ENCODE peak calls at places on chromosomes 4 and X, in five cellular contexts. B is hepatocyte, X is HFF-Myc, J is mammary epithelial cell, M is heart left ventricle. W is an unnamed sample.

GRCh38 chr4:24003926-24004325 is 114.1 kb upstream of the PPARGC1A start:
- DNase-seq in B (no peak), J (no peak), M (no peak), X (no peak), W (no peak)

GRCh38 chr4:100450449-100450848 is 67.4 kb downstream of the EMCN start:
- DNase-seq in B (no peak), M (no peak), J (peak; percentile 59), X (no peak), W (no peak)

GRCh38 chr4:177446571-177446970 is 4.3 kb upstream of the AGA start:
- DNase-seq in J (no peak), B (no peak), X (no peak), M (no peak), W (no peak)

GRCh38 chr4:153222790-153223417 is 18.7 kb downstream of the TRIM2 start:
- DNase-seq in B (peak; percentile 77), X (no peak), M (peak; percentile 53), J (peak; percentile 41), W (peak; percentile 35)

GRCh38 chr4:79042079-79042674 is 102.9 kb upstream of the PAQR3 start:
- DNase-seq in M (no peak), X (peak; percentile 4), J (peak; percentile 2), B (peak; percentile 42), W (peak; percentile 9)

GRCh38 chrX:22389544-22390243 is 117.0 kb downstream of the CBLL2 start:
- DNase-seq in B (no peak), X (no peak), M (no peak), J (peak; percentile 85), W (no peak)

GRCh38 chrX:45138525-45138924 is 62.2 kb downstream of the DIPK2B start:
- DNase-seq in J (no peak), M (no peak), B (no peak), X (no peak), W (no peak)

GRCh38 chr4:89434364-89434988 is 126.9 kb upstream of the GPRIN3 start:
- DNase-seq in X (no peak), J (peak; percentile 24), B (peak; percentile 34), M (no peak), W (no peak)

GRCh38 chr4:6724461-6725111 is 8.6 kb downstream of the BLOC1S4 start:
- DNase-seq in J (no peak), M (no peak), X (no peak), B (no peak), W (no peak)

GRCh38 chr4:106587558-106587957 is 219.0 kb upstream of the GIMD1 start:
- DNase-seq in B (peak; percentile 31), X (peak; percentile 74), M (no peak), J (peak; percentile 82), W (no peak)

GRCh38 chr4:135236035-135236434 is 1034.4 kb upstream of the PABPC4L start:
- DNase-seq in J (no peak), M (no peak), X (no peak), B (no peak), W (no peak)

GRCh38 chrX:23945206-23945605 is 37.4 kb downstream of the CXorf58 start:
- DNase-seq in X (no peak), B (no peak), J (no peak), M (no peak), W (no peak)

GRCh38 chr4:7002336-7002735 is 40.8 kb upstream of the TADA2B start:
- DNase-seq in M (no peak), B (no peak), J (peak; percentile 10), X (no peak), W (no peak)

GRCh38 chr4:23337292-23337691 is 552.6 kb downstream of the PPARGC1A start:
- DNase-seq in B (peak; percentile 19), X (no peak), J (no peak), M (no peak), W (peak; percentile 6)

GRCh38 chrX:34875204-34875603 is 67.4 kb upstream of the FAM47B start:
- DNase-seq in J (peak; percentile 73), X (peak; percentile 6), M (no peak), B (no peak), W (peak; percentile 2)

GRCh38 chrX:9676311-9676710 is 89.3 kb downstream of the GPR143 start:
- DNase-seq in X (peak; percentile 58), J (no peak), B (no peak), M (no peak), W (no peak)

GRCh38 chr4:104064650-104065577 is 345.1 kb upstream of the TACR3 start:
- DNase-seq in B (peak; percentile 81), J (peak; percentile 20), X (no peak), M (peak; percentile 16), W (peak; percentile 53)

GRCh38 chr4:106421441-106422296 is 53.1 kb upstream of the GIMD1 start:
- DNase-seq in B (peak; percentile 40), M (no peak), X (no peak), J (peak; percentile 24), W (no peak)

GRCh38 chr4:6633091-6633906 is 7.2 kb upstream of the MRFAP1 start:
- DNase-seq in X (no peak), J (no peak), B (no peak), M (no peak), W (no peak)

GRCh38 chr4:174318829-174319764 is 35.4 kb downstream of the CEP44 start:
- DNase-seq in X (no peak), J (peak; percentile 27), M (no peak), B (peak; percentile 32), W (no peak)

GRCh38 chr4:70705856-70706461 is 15.8 kb upstream of the RUFY3 start:
- DNase-seq in M (no peak), J (no peak), X (no peak), B (no peak), W (no peak)

GRCh38 chr4:7867191-7867590 is 72.5 kb downstream of the AFAP1 start:
- DNase-seq in X (no peak), B (no peak), M (no peak), J (no peak), W (no peak)

GRCh38 chr4:98733601-98734000 is 75.2 kb upstream of the TSPAN5 start:
- DNase-seq in B (no peak), X (no peak), J (no peak), M (no peak), W (no peak)

GRCh38 chrX:131741103-131741581 is 197.3 kb downstream of the OR13H1 start:
- DNase-seq in J (peak; percentile 79), X (no peak), M (no peak), B (no peak), W (no peak)

GRCh38 chrX:67684136-67684535 is 140.3 kb downstream of the AR start:
- DNase-seq in J (no peak), X (no peak), B (no peak), M (no peak), W (no peak)

GRCh38 chrX:53538781-53539180 is 104.6 kb upstream of the HSD17B10 start:
- DNase-seq in B (no peak), J (no peak), M (no peak), X (no peak), W (no peak)

GRCh38 chrX:72306085-72306801 is 529 bp upstream of the CITED1 start:
- DNase-seq in X (no peak), B (no peak), J (no peak), M (no peak), W (peak; percentile 12)

DNA sequence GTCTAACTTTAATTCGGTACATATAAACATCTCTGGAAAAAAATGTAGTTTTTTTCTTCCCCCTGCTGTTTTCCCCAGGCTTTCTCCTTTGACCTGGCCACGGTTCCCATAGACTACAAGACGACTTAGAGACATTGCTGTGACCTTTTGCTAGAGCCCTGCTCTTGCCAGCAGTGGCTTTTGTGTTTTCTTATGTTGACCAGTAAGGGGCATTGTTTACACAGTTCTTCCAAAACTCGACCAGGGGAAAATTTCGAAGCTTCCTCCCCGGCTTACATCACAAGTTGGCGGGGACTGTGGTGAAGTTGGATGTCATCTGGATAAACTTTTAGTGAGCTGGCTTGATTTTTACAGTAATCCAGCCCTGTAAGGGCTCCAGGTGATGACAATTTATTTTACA is 9.3 kb downstream of the CCDC160 start:
- DNase-seq in X (no peak), M (no peak), J (no peak), B (no peak), W (no peak)
- TF ChIP-seq CTCF in X (no peak), M (no peak), J (no peak), B (no peak), W (no peak)

GRCh38 chrX:15808254-15808653 is 18.0 kb downstream of the ZRSR2 start:
- DNase-seq in X (no peak), J (no peak), M (no peak), B (no peak), W (no peak)

DNA sequence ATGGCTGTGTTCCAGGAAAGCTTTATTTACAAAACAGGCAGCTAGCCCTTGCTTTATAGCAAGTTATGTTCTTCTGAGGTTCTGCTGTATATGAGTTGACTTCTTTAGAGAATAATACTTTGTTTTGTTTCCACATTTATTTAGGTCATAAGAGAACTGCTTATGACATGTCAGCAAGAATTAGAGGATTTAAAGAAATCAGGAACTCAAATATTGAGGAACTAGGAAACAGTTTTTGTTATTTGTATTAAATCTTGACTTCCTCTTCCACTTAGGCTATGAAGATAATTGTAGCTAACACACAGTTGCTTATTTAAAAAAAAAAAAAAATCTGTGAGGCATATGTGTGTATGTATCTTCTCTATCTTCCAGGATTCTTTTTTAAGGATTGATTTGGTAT is 14.3 kb downstream of the ZRSR2 start:
- DNase-seq in X (no peak), J (no peak), B (no peak), M (no peak), W (no peak)
- TF ChIP-seq CTCF in X (no peak), J (no peak), B (no peak), M (no peak), W (no peak)

DNA sequence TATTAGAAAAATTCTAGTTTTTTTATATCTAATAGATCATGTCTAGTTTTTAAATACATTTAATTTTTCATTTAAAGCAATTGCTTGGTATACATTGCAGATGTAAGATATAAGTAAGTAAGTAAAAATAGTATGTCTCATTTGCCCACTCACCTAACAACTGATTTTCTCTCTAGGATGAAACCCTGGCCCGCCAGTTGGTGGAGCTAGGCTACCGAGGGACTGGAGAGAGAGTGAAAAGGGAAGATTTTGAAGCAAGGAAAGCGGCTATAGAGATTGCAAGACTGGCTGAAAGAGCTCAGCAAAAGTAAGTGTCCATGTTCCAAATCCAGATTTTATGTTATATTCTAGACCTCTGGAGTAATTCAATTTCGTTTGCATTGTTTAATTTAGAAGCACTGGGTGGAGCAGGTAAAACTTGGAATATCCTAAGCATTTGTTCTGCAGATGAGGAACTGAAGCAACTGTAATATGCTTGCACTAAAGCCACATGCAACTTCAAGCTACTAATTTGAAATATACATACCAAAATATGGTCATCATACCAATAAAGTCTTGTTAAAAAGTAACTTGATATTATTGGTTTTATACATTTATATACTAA is 27.1 kb downstream of the CFAP299 start:
- DNase-seq in B (peak; percentile 73), M (no peak), J (peak; percentile 23), X (no peak), W (peak; percentile 59)
- TF ChIP-seq CTCF in B (peak; percentile 83), M (peak; percentile 26), J (peak; percentile 73), X (peak; percentile 76), W (peak; percentile 51)

GRCh38 chr4:75939890-75940691 is 722 bp downstream of the NAAA start:
- DNase-seq in X (no peak), M (peak; percentile 81), B (peak; percentile 74), J (peak; percentile 17), W (peak; percentile 36)

GRCh38 chr4:75935628-75936027 is 5.2 kb downstream of the NAAA start:
- DNase-seq in J (no peak), M (no peak), X (no peak), B (no peak), W (no peak)

DNA sequence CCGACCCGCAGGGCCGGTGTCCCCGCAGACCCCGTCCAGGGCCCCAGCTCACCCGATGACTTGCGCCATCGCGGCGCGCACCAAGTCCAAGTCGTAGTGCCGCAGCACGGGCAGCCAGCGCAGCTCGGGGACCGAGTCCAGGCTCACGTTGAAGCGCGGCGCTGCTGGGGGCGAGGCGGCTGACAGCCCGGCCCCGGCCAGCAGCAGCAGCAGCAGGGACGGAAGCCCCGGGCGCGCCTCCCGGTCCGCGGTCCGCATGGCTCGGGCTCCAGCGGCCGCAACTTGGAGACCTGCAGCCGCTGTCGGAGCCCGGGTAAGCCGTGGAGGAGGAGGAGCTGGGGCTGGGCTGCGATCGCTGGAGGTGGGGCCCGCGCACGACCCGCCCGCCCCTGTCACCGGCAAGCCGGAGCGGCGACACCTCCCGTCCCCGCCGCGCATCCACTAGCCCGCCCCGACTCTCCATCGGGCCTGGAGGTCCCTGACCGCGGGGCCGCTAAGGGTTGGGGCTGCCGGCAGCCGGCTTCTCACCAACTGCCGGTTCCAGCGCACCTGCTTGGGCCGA is at the start of gene NAAA:
- DNase-seq in B (peak; percentile 76), J (peak; percentile 53), M (peak; percentile 77), X (no peak), W (peak; percentile 71)
- TF ChIP-seq CTCF in B (peak; percentile 2), J (no peak), M (peak; percentile 35), X (no peak), W (no peak)